ENCODE peak calls at places on chromosomes 4 and X, in five cellular contexts. One of them, this sample, is unnamed.

GRCh38 chrX:2183193-2183725 is 317.5 kb downstream of the DHRSX start:
- DNase-seq in lower lobe of right lung: no peak
- DNase-seq in fibroblast of the conjunctiva: no peak
- DNase-seq in naive B cell: no peak
- DNase-seq in SJSA1: no peak
- DNase-seq in this sample: no peak

GRCh38 chrX:129636175-129636681 is 18.5 kb downstream of the APLN start:
- DNase-seq in naive B cell: no peak
- DNase-seq in lower lobe of right lung: no peak
- DNase-seq in SJSA1: no peak
- DNase-seq in fibroblast of the conjunctiva: no peak
- DNase-seq in this sample: no peak

GRCh38 chr4:55397521-55398321 is 2.0 kb downstream of the TMEM165 start:
- DNase-seq in naive B cell: no peak
- DNase-seq in lower lobe of right lung: no peak
- DNase-seq in fibroblast of the conjunctiva: peak; percentile 38
- DNase-seq in SJSA1: peak; percentile 30
- DNase-seq in this sample: no peak

GRCh38 chrX:120562569-120562926 is 1.8 kb upstream of the CUL4B start:
- DNase-seq in SJSA1: no peak
- DNase-seq in naive B cell: no peak
- DNase-seq in fibroblast of the conjunctiva: no peak
- DNase-seq in lower lobe of right lung: no peak
- DNase-seq in this sample: no peak

GRCh38 chr4:153341575-153342090 is 2.9 kb upstream of the MND1 start:
- DNase-seq in SJSA1: peak; percentile 48
- DNase-seq in fibroblast of the conjunctiva: no peak
- DNase-seq in lower lobe of right lung: no peak
- DNase-seq in naive B cell: peak; percentile 29
- DNase-seq in this sample: no peak

GRCh38 chrX:373641-374471 is 12.9 kb downstream of the PPP2R3B start:
- DNase-seq in fibroblast of the conjunctiva: no peak
- DNase-seq in lower lobe of right lung: no peak
- DNase-seq in SJSA1: no peak
- DNase-seq in naive B cell: no peak
- DNase-seq in this sample: no peak

GRCh38 chrX:115413246-115413878 is 123.8 kb downstream of the LUZP4 start:
- DNase-seq in fibroblast of the conjunctiva: no peak
- DNase-seq in SJSA1: peak; percentile 83
- DNase-seq in lower lobe of right lung: no peak
- DNase-seq in naive B cell: no peak
- DNase-seq in this sample: no peak

GRCh38 chrX:15686818-15687685 is 22.4 kb upstream of the CLTRN start:
- DNase-seq in fibroblast of the conjunctiva: peak; percentile 31
- DNase-seq in naive B cell: peak; percentile 64
- DNase-seq in SJSA1: peak; percentile 40
- DNase-seq in lower lobe of right lung: no peak
- DNase-seq in this sample: no peak

GRCh38 chr4:80365928-80366327 is 30.4 kb downstream of the CFAP299 start:
- DNase-seq in fibroblast of the conjunctiva: peak; percentile 50
- DNase-seq in lower lobe of right lung: peak; percentile 52
- DNase-seq in naive B cell: peak; percentile 52
- DNase-seq in SJSA1: peak; percentile 37
- DNase-seq in this sample: no peak

GRCh38 chr4:47368211-47368610 is 95.3 kb downstream of the COMMD8 start:
- DNase-seq in fibroblast of the conjunctiva: no peak
- DNase-seq in naive B cell: no peak
- DNase-seq in SJSA1: no peak
- DNase-seq in lower lobe of right lung: no peak
- DNase-seq in this sample: no peak

GRCh38 chr4:136749988-136750387 is 782.3 kb downstream of the PCDH18 start:
- DNase-seq in SJSA1: no peak
- DNase-seq in fibroblast of the conjunctiva: no peak
- DNase-seq in lower lobe of right lung: no peak
- DNase-seq in naive B cell: no peak
- DNase-seq in this sample: no peak

GRCh38 chr4:29734343-29734742 is 985.8 kb upstream of the PCDH7 start:
- DNase-seq in naive B cell: no peak
- DNase-seq in lower lobe of right lung: no peak
- DNase-seq in SJSA1: no peak
- DNase-seq in fibroblast of the conjunctiva: no peak
- DNase-seq in this sample: no peak

GRCh38 chr4:97159625-97160024 is 983.7 kb downstream of the STPG2 start:
- DNase-seq in SJSA1: no peak
- DNase-seq in lower lobe of right lung: no peak
- DNase-seq in fibroblast of the conjunctiva: no peak
- DNase-seq in naive B cell: no peak
- DNase-seq in this sample: no peak

GRCh38 chr4:176359590-176359989 is 39.8 kb downstream of the SPCS3 start:
- DNase-seq in fibroblast of the conjunctiva: peak; percentile 88
- DNase-seq in SJSA1: peak; percentile 11
- DNase-seq in lower lobe of right lung: no peak
- DNase-seq in naive B cell: no peak
- DNase-seq in this sample: no peak

GRCh38 chr4:101232074-101232776 is 115.1 kb downstream of the PPP3CA start:
- DNase-seq in lower lobe of right lung: no peak
- DNase-seq in SJSA1: peak; percentile 31
- DNase-seq in naive B cell: no peak
- DNase-seq in fibroblast of the conjunctiva: peak; percentile 58
- DNase-seq in this sample: no peak

GRCh38 chr4:15918484-15919129 is 19.9 kb downstream of the FGFBP1 start:
- DNase-seq in SJSA1: no peak
- DNase-seq in naive B cell: no peak
- DNase-seq in lower lobe of right lung: peak; percentile 53
- DNase-seq in fibroblast of the conjunctiva: no peak
- DNase-seq in this sample: no peak

GRCh38 chr4:38660838-38661237 is 3.2 kb upstream of the KLF3 start:
- DNase-seq in fibroblast of the conjunctiva: no peak
- DNase-seq in naive B cell: no peak
- DNase-seq in lower lobe of right lung: no peak
- DNase-seq in SJSA1: no peak
- DNase-seq in this sample: no peak

GRCh38 chrX:43750248-43750676 is 94.2 kb downstream of the MAOA start:
- DNase-seq in naive B cell: peak; percentile 45
- DNase-seq in SJSA1: peak; percentile 22
- DNase-seq in fibroblast of the conjunctiva: peak; percentile 61
- DNase-seq in lower lobe of right lung: peak; percentile 47
- DNase-seq in this sample: no peak

GRCh38 chr4:54913751-54914526 is 211.5 kb downstream of the KDR start:
- DNase-seq in SJSA1: no peak
- DNase-seq in fibroblast of the conjunctiva: no peak
- DNase-seq in naive B cell: no peak
- DNase-seq in lower lobe of right lung: no peak
- DNase-seq in this sample: no peak

GRCh38 chr4:5863461-5864113 is 29.3 kb downstream of the CRMP1 start:
- DNase-seq in naive B cell: no peak
- DNase-seq in SJSA1: peak; percentile 16
- DNase-seq in fibroblast of the conjunctiva: peak; percentile 70
- DNase-seq in lower lobe of right lung: no peak
- DNase-seq in this sample: no peak

GRCh38 chrX:114095789-114096188 is 488.1 kb upstream of the HTR2C start:
- DNase-seq in fibroblast of the conjunctiva: no peak
- DNase-seq in lower lobe of right lung: no peak
- DNase-seq in SJSA1: no peak
- DNase-seq in naive B cell: no peak
- DNase-seq in this sample: no peak

GRCh38 chr4:3860913-3861636 is 94.9 kb downstream of the ADRA2C start:
- DNase-seq in fibroblast of the conjunctiva: no peak
- DNase-seq in SJSA1: no peak
- DNase-seq in lower lobe of right lung: peak; percentile 24
- DNase-seq in naive B cell: no peak
- DNase-seq in this sample: no peak

GRCh38 chr4:2462218-2462991 is 6.5 kb upstream of the RNF4 start:
- DNase-seq in lower lobe of right lung: peak; percentile 76
- DNase-seq in naive B cell: peak; percentile 70
- DNase-seq in fibroblast of the conjunctiva: peak; percentile 38
- DNase-seq in SJSA1: peak; percentile 4
- DNase-seq in this sample: peak; percentile 82

This sample was measured in cardiac septum.